ENCODE peak calls at places on chromosomes 6 and 20, in seven cellular contexts. O is germinal center, F is left cardiac atrium, C is body of pancreas, E is endothelial cell, U is iris pigment epithelial cell, M is nephron progenitor cell. J is an unnamed sample.

GRCh38 chr20:15359056-15359455 is 1021.6 kb upstream of the FLRT3 start:
- DNase-seq in O (no peak), F (no peak), C (no peak), E (no peak), U (peak), M (no peak), J (no peak)

GRCh38 chr6:125262026-125263013 is 39.4 kb downstream of the HDDC2 start:
- DNase-seq in O (no peak), F (no peak), C (no peak), E (no peak), U (peak), M (no peak), J (no peak)

GRCh38 chr6:41536884-41537347 is 9.3 kb upstream of the FOXP4 start:
- DNase-seq in O (no peak), F (peak), C (peak), E (no peak), U (peak), M (no peak), J (no peak)

GRCh38 chr6:155473741-155474140 is 18.1 kb upstream of the NOX3 start:
- DNase-seq in O (no peak), F (no peak), C (no peak), E (no peak), U (peak), M (no peak), J (no peak)

GRCh38 chr20:63690001-63690897 is 6.2 kb upstream of the TNFRSF6B start:
- DNase-seq in O (no peak), F (peak), C (no peak), E (no peak), U (no peak), M (no peak), J (no peak)

GRCh38 chr6:150753404-150754184 is 111.9 kb upstream of the MTHFD1L start:
- DNase-seq in O (no peak), F (no peak), C (no peak), E (no peak), U (no peak), M (peak), J (no peak)

GRCh38 chr6:169933251-169933821 is 181.9 kb downstream of the ERMARD start:
- DNase-seq in O (no peak), F (no peak), C (peak), E (no peak), U (no peak), M (no peak), J (no peak)

GRCh38 chr20:58542411-58543095 is 27.4 kb upstream of the APCDD1L start:
- DNase-seq in O (no peak), F (no peak), C (peak), E (no peak), U (no peak), M (peak), J (no peak)

GRCh38 chr20:58511364-58511763 is 3.8 kb downstream of the APCDD1L start:
- DNase-seq in O (no peak), F (no peak), C (no peak), E (no peak), U (peak), M (no peak), J (no peak)